ENCODE peak calls at places on chromosome 1, in eight cellular contexts. One of them, this sample, is unnamed.

GRCh38 chr1:156944848-156945247 is 24.4 kb downstream of the LRRC71 start:
- DNase-seq in B cell: no peak
- DNase-seq in ovary: no peak
- DNase-seq in tibial artery: peak; percentile 33
- DNase-seq in CD8-positive, alpha-beta T cell: no peak
- DNase-seq in Caco-2: peak; percentile 14
- DNase-seq in type B pancreatic cell: no peak
- DNase-seq in stomach: no peak
- DNase-seq in this sample: no peak

GRCh38 chr1:228368801-228369607 is 37.6 kb downstream of the TRIM11 start:
- DNase-seq in CD8-positive, alpha-beta T cell: no peak
- DNase-seq in ovary: peak; percentile 16
- DNase-seq in Caco-2: peak; percentile 32
- DNase-seq in B cell: no peak
- DNase-seq in tibial artery: peak; percentile 62
- DNase-seq in type B pancreatic cell: no peak
- DNase-seq in stomach: no peak
- DNase-seq in this sample: no peak

GRCh38 chr1:2134232-2134603 is 60.4 kb downstream of the FAAP20 start:
- DNase-seq in CD8-positive, alpha-beta T cell: no peak
- DNase-seq in stomach: no peak
- DNase-seq in type B pancreatic cell: no peak
- DNase-seq in ovary: no peak
- DNase-seq in B cell: no peak
- DNase-seq in tibial artery: no peak
- DNase-seq in Caco-2: no peak
- DNase-seq in this sample: no peak

GRCh38 chr1:202315576-202316168 is 26.1 kb downstream of the UBE2T start:
- DNase-seq in stomach: peak; percentile 87
- DNase-seq in B cell: peak; percentile 68
- DNase-seq in ovary: peak; percentile 72
- DNase-seq in tibial artery: peak; percentile 81
- DNase-seq in type B pancreatic cell: peak; percentile 79
- DNase-seq in Caco-2: peak; percentile 82
- DNase-seq in CD8-positive, alpha-beta T cell: peak; percentile 77
- DNase-seq in this sample: peak; percentile 53

GRCh38 chr1:234770031-234770795 is 160.2 kb upstream of the IRF2BP2 start:
- DNase-seq in B cell: no peak
- DNase-seq in ovary: no peak
- DNase-seq in CD8-positive, alpha-beta T cell: no peak
- DNase-seq in type B pancreatic cell: no peak
- DNase-seq in stomach: no peak
- DNase-seq in Caco-2: no peak
- DNase-seq in tibial artery: no peak
- DNase-seq in this sample: no peak

GRCh38 chr1:244022859-244023258 is 28.2 kb upstream of the ZBTB18 start:
- DNase-seq in type B pancreatic cell: no peak
- DNase-seq in B cell: no peak
- DNase-seq in Caco-2: no peak
- DNase-seq in ovary: no peak
- DNase-seq in CD8-positive, alpha-beta T cell: no peak
- DNase-seq in tibial artery: no peak
- DNase-seq in stomach: no peak
- DNase-seq in this sample: no peak

GRCh38 chr1:208737922-208738321 is 493.7 kb upstream of the PLXNA2 start:
- DNase-seq in ovary: no peak
- DNase-seq in tibial artery: no peak
- DNase-seq in CD8-positive, alpha-beta T cell: no peak
- DNase-seq in stomach: no peak
- DNase-seq in Caco-2: no peak
- DNase-seq in type B pancreatic cell: no peak
- DNase-seq in B cell: no peak
- DNase-seq in this sample: no peak

GRCh38 chr1:240947438-240948224 is 335.7 kb upstream of the GREM2 start:
- DNase-seq in stomach: no peak
- DNase-seq in ovary: no peak
- DNase-seq in type B pancreatic cell: no peak
- DNase-seq in B cell: no peak
- DNase-seq in tibial artery: no peak
- DNase-seq in Caco-2: no peak
- DNase-seq in CD8-positive, alpha-beta T cell: no peak
- DNase-seq in this sample: no peak

GRCh38 chr1:167442142-167442848 is 76.0 kb downstream of the CD247 start:
- DNase-seq in Caco-2: peak; percentile 92
- DNase-seq in type B pancreatic cell: peak; percentile 87
- DNase-seq in stomach: peak; percentile 92
- DNase-seq in tibial artery: peak; percentile 85
- DNase-seq in ovary: peak; percentile 76
- DNase-seq in B cell: peak; percentile 87
- DNase-seq in CD8-positive, alpha-beta T cell: peak; percentile 90
- DNase-seq in this sample: peak; percentile 86

GRCh38 chr1:81731989-81732388 is 68.7 kb upstream of the ADGRL2 start:
- DNase-seq in tibial artery: no peak
- DNase-seq in Caco-2: no peak
- DNase-seq in CD8-positive, alpha-beta T cell: no peak
- DNase-seq in ovary: no peak
- DNase-seq in type B pancreatic cell: no peak
- DNase-seq in B cell: no peak
- DNase-seq in stomach: no peak
- DNase-seq in this sample: no peak

GRCh38 chr1:247156787-247157232 is 15.0 kb downstream of the ZNF124 start:
- DNase-seq in tibial artery: no peak
- DNase-seq in stomach: no peak
- DNase-seq in CD8-positive, alpha-beta T cell: no peak
- DNase-seq in type B pancreatic cell: no peak
- DNase-seq in B cell: no peak
- DNase-seq in Caco-2: no peak
- DNase-seq in ovary: no peak
- DNase-seq in this sample: no peak

GRCh38 chr1:219442575-219442974 is 170.3 kb downstream of the ZC3H11B start:
- DNase-seq in type B pancreatic cell: no peak
- DNase-seq in CD8-positive, alpha-beta T cell: no peak
- DNase-seq in Caco-2: no peak
- DNase-seq in B cell: no peak
- DNase-seq in ovary: no peak
- DNase-seq in stomach: no peak
- DNase-seq in tibial artery: no peak
- DNase-seq in this sample: no peak

GRCh38 chr1:70738576-70738975 is 309.0 kb downstream of the PTGER3 start:
- DNase-seq in CD8-positive, alpha-beta T cell: no peak
- DNase-seq in Caco-2: no peak
- DNase-seq in type B pancreatic cell: no peak
- DNase-seq in stomach: no peak
- DNase-seq in B cell: no peak
- DNase-seq in ovary: no peak
- DNase-seq in tibial artery: no peak
- DNase-seq in this sample: no peak

GRCh38 chr1:203678943-203679661 is 52.5 kb downstream of the ATP2B4 start:
- DNase-seq in ovary: no peak
- DNase-seq in CD8-positive, alpha-beta T cell: no peak
- DNase-seq in type B pancreatic cell: no peak
- DNase-seq in B cell: no peak
- DNase-seq in Caco-2: no peak
- DNase-seq in tibial artery: no peak
- DNase-seq in stomach: no peak
- DNase-seq in this sample: no peak

GRCh38 chr1:89065077-89065868 is at the start of gene GBP1:
- DNase-seq in stomach: no peak
- DNase-seq in type B pancreatic cell: no peak
- DNase-seq in ovary: no peak
- DNase-seq in B cell: no peak
- DNase-seq in CD8-positive, alpha-beta T cell: no peak
- DNase-seq in tibial artery: no peak
- DNase-seq in Caco-2: no peak
- DNase-seq in this sample: no peak

GRCh38 chr1:40563266-40563665 is 31.8 kb downstream of the ZNF684 start:
- DNase-seq in ovary: no peak
- DNase-seq in type B pancreatic cell: no peak
- DNase-seq in B cell: no peak
- DNase-seq in tibial artery: no peak
- DNase-seq in Caco-2: no peak
- DNase-seq in CD8-positive, alpha-beta T cell: no peak
- DNase-seq in stomach: no peak
- DNase-seq in this sample: no peak

GRCh38 chr1:169326644-169327316 is 40.8 kb downstream of the NME7 start:
- DNase-seq in stomach: no peak
- DNase-seq in CD8-positive, alpha-beta T cell: no peak
- DNase-seq in ovary: no peak
- DNase-seq in type B pancreatic cell: no peak
- DNase-seq in B cell: no peak
- DNase-seq in Caco-2: no peak
- DNase-seq in tibial artery: no peak
- DNase-seq in this sample: no peak

GRCh38 chr1:15370781-15371467 is 38.8 kb upstream of the EFHD2 start:
- DNase-seq in B cell: no peak
- DNase-seq in type B pancreatic cell: no peak
- DNase-seq in CD8-positive, alpha-beta T cell: no peak
- DNase-seq in Caco-2: no peak
- DNase-seq in stomach: peak; percentile 31
- DNase-seq in ovary: peak; percentile 86
- DNase-seq in tibial artery: no peak
- DNase-seq in this sample: no peak

GRCh38 chr1:19734472-19734999 is 65.2 kb downstream of the TMCO4 start:
- DNase-seq in Caco-2: no peak
- DNase-seq in B cell: no peak
- DNase-seq in CD8-positive, alpha-beta T cell: no peak
- DNase-seq in tibial artery: peak; percentile 86
- DNase-seq in ovary: no peak
- DNase-seq in type B pancreatic cell: no peak
- DNase-seq in stomach: no peak
- DNase-seq in this sample: no peak

GRCh38 chr1:165631403-165632151 is 543 bp downstream of the MGST3 start:
- DNase-seq in stomach: peak; percentile 58
- DNase-seq in type B pancreatic cell: peak; percentile 75
- DNase-seq in CD8-positive, alpha-beta T cell: peak; percentile 36
- DNase-seq in B cell: no peak
- DNase-seq in Caco-2: peak; percentile 48
- DNase-seq in tibial artery: peak; percentile 84
- DNase-seq in ovary: peak; percentile 59
- DNase-seq in this sample: peak; percentile 32
- TF ChIP-seq CTCF in stomach: no peak
- TF ChIP-seq CTCF in type B pancreatic cell: peak; percentile 24
- TF ChIP-seq CTCF in CD8-positive, alpha-beta T cell: no peak
- TF ChIP-seq CTCF in B cell: no peak
- TF ChIP-seq CTCF in Caco-2: no peak
- TF ChIP-seq CTCF in tibial artery: no peak
- TF ChIP-seq CTCF in ovary: no peak
- TF ChIP-seq CTCF in this sample: no peak

GRCh38 chr1:62433861-62434611 is 2.8 kb upstream of the USP1 start:
- DNase-seq in type B pancreatic cell: no peak
- DNase-seq in CD8-positive, alpha-beta T cell: no peak
- DNase-seq in tibial artery: no peak
- DNase-seq in stomach: no peak
- DNase-seq in B cell: no peak
- DNase-seq in ovary: no peak
- DNase-seq in Caco-2: no peak
- DNase-seq in this sample: no peak
- TF ChIP-seq CTCF in type B pancreatic cell: peak; percentile 42
- TF ChIP-seq CTCF in CD8-positive, alpha-beta T cell: no peak
- TF ChIP-seq CTCF in tibial artery: no peak
- TF ChIP-seq CTCF in stomach: no peak
- TF ChIP-seq CTCF in B cell: no peak
- TF ChIP-seq CTCF in ovary: no peak
- TF ChIP-seq CTCF in Caco-2: no peak
- TF ChIP-seq CTCF in this sample: no peak

DNA sequence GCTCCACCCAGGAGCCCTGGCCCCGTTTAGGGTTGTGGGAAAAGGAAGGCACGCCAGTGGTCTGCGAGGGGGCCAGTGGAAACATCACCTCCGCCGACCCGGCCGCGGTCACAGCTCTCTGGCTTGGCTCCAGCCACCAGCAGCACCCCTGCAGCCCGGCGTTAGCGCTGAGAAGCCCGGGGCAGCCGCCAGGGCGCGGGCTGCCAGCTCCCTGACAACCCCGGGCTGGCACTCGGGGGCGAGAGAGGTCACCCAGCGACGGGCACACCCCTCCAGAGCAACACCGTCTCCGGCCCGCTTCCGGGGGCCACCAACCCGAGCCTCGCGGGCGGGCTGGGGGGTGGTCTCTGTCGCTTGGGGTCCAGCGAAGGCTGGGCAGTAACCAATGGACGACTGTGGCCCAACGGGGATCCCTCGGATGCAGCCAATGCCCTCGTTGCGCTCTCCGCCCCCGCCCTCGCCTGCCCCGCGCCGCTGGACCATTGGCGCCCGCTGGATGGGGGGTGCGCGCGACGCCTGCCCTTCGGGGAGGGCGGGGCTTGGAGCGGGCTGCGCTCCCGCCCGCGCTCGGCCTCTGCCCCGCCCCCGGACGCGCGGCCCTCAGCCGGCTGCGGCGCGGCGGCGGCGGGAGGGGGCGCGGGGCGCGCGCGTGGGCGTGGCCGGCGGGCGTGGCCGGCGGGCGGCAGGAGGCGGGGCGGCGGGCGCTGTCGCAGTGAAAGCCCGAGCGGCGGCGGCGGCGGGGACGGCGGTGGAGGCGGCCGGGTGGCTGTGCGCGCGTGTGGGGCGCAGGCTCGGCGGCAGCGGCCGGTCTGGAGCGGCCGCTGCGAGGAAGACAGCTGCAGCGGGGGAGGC is at the start of gene MAN1C1:
- DNase-seq in CD8-positive, alpha-beta T cell: peak; percentile 77
- DNase-seq in B cell: peak; percentile 76
- DNase-seq in stomach: peak; percentile 88
- DNase-seq in Caco-2: peak; percentile 77
- DNase-seq in type B pancreatic cell: peak; percentile 93
- DNase-seq in ovary: peak; percentile 90
- DNase-seq in tibial artery: peak; percentile 95
- DNase-seq in this sample: peak; percentile 47
- TF ChIP-seq CTCF in CD8-positive, alpha-beta T cell: no peak
- TF ChIP-seq CTCF in B cell: peak; percentile 38
- TF ChIP-seq CTCF in stomach: peak; percentile 46
- TF ChIP-seq CTCF in Caco-2: no peak
- TF ChIP-seq CTCF in type B pancreatic cell: peak; percentile 74
- TF ChIP-seq CTCF in ovary: peak; percentile 67
- TF ChIP-seq CTCF in tibial artery: peak; percentile 63
- TF ChIP-seq CTCF in this sample: no peak

GRCh38 chr1:216740334-216740733 is 17.1 kb upstream of the ESRRG start:
- DNase-seq in Caco-2: no peak
- DNase-seq in type B pancreatic cell: no peak
- DNase-seq in tibial artery: no peak
- DNase-seq in CD8-positive, alpha-beta T cell: no peak
- DNase-seq in ovary: no peak
- DNase-seq in B cell: no peak
- DNase-seq in stomach: no peak
- DNase-seq in this sample: no peak

GRCh38 chr1:216739771-216740170 is 16.5 kb upstream of the ESRRG start:
- DNase-seq in stomach: no peak
- DNase-seq in B cell: no peak
- DNase-seq in CD8-positive, alpha-beta T cell: no peak
- DNase-seq in ovary: no peak
- DNase-seq in Caco-2: no peak
- DNase-seq in type B pancreatic cell: no peak
- DNase-seq in tibial artery: no peak
- DNase-seq in this sample: no peak

DNA sequence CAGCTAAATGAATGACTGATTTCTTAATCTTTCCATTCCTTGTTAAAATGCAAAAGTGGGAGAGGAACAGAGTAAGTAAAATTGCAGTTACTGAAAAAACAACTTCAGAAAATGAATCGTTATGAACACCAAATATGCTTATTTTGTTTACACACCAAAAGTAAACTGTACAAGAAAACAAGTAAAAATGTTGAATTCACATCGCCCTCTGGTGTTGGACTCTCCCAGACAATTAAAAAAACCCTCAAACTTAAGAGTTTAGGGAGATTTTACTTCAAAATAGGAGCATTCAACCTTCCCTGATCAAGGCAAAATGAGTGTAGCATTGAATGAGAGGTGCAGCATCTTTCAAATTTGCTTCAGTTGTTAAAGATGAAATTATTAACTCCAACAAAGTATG is 19.4 kb upstream of the ESRRG start:
- DNase-seq in B cell: no peak
- DNase-seq in CD8-positive, alpha-beta T cell: no peak
- DNase-seq in type B pancreatic cell: no peak
- DNase-seq in stomach: no peak
- DNase-seq in tibial artery: no peak
- DNase-seq in ovary: no peak
- DNase-seq in Caco-2: no peak
- DNase-seq in this sample: no peak
- TF ChIP-seq CTCF in B cell: no peak
- TF ChIP-seq CTCF in CD8-positive, alpha-beta T cell: no peak
- TF ChIP-seq CTCF in type B pancreatic cell: peak; percentile 70
- TF ChIP-seq CTCF in stomach: peak; percentile 26
- TF ChIP-seq CTCF in tibial artery: no peak
- TF ChIP-seq CTCF in ovary: no peak
- TF ChIP-seq CTCF in Caco-2: peak; percentile 50
- TF ChIP-seq CTCF in this sample: no peak